ENCODE peak calls at places on chromosomes 16 and 17, in nine cellular contexts. One of them, this sample, is unnamed.

GRCh38 chr17:57864273-57864672 is 14.4 kb upstream of the MRPS23 start:
- DNase-seq in left ventricle myocardium inferior: no peak
- DNase-seq in CD4-positive, alpha-beta memory T cell: no peak
- DNase-seq in stomach: no peak
- DNase-seq in GM12878: no peak
- DNase-seq in CD8-positive, alpha-beta memory T cell: no peak
- DNase-seq in adipocyte: no peak
- DNase-seq in heart right ventricle: no peak
- DNase-seq in aorta: peak; percentile 48
- DNase-seq in this sample: peak; percentile 28

GRCh38 chr16:55494994-55495421 is 13.9 kb upstream of the LPCAT2 start:
- DNase-seq in aorta: no peak
- DNase-seq in CD8-positive, alpha-beta memory T cell: no peak
- DNase-seq in CD4-positive, alpha-beta memory T cell: no peak
- DNase-seq in heart right ventricle: no peak
- DNase-seq in adipocyte: peak; percentile 91
- DNase-seq in stomach: peak; percentile 51
- DNase-seq in left ventricle myocardium inferior: no peak
- DNase-seq in GM12878: no peak
- DNase-seq in this sample: peak; percentile 66

GRCh38 chr17:51769231-51769630 is 389.3 kb downstream of the CA10 start:
- DNase-seq in left ventricle myocardium inferior: no peak
- DNase-seq in aorta: no peak
- DNase-seq in CD4-positive, alpha-beta memory T cell: no peak
- DNase-seq in heart right ventricle: no peak
- DNase-seq in GM12878: no peak
- DNase-seq in stomach: no peak
- DNase-seq in CD8-positive, alpha-beta memory T cell: no peak
- DNase-seq in adipocyte: no peak
- DNase-seq in this sample: no peak

GRCh38 chr16:30488764-30489595 is 16.4 kb downstream of the ITGAL start:
- DNase-seq in heart right ventricle: no peak
- DNase-seq in CD4-positive, alpha-beta memory T cell: no peak
- DNase-seq in adipocyte: no peak
- DNase-seq in CD8-positive, alpha-beta memory T cell: no peak
- DNase-seq in aorta: no peak
- DNase-seq in GM12878: no peak
- DNase-seq in left ventricle myocardium inferior: no peak
- DNase-seq in stomach: no peak
- DNase-seq in this sample: peak; percentile 69

GRCh38 chr17:42609182-42609813 is at the start of the genes RETREG3 and TUBG1:
- DNase-seq in aorta: peak; percentile 100
- DNase-seq in GM12878: peak; percentile 98
- DNase-seq in heart right ventricle: peak; percentile 99
- DNase-seq in CD4-positive, alpha-beta memory T cell: peak; percentile 100
- DNase-seq in left ventricle myocardium inferior: peak; percentile 99
- DNase-seq in adipocyte: peak; percentile 100
- DNase-seq in CD8-positive, alpha-beta memory T cell: peak; percentile 100
- DNase-seq in stomach: peak; percentile 99
- DNase-seq in this sample: peak; percentile 100

GRCh38 chr16:10976663-10977062 is 32.3 kb downstream of the CLEC16A start:
- DNase-seq in CD4-positive, alpha-beta memory T cell: no peak
- DNase-seq in GM12878: no peak
- DNase-seq in left ventricle myocardium inferior: no peak
- DNase-seq in CD8-positive, alpha-beta memory T cell: no peak
- DNase-seq in adipocyte: no peak
- DNase-seq in stomach: no peak
- DNase-seq in heart right ventricle: no peak
- DNase-seq in aorta: no peak
- DNase-seq in this sample: no peak

GRCh38 chr16:35102780-35103403 is 1643.5 kb downstream of the TP53TG3F start:
- DNase-seq in CD8-positive, alpha-beta memory T cell: no peak
- DNase-seq in CD4-positive, alpha-beta memory T cell: no peak
- DNase-seq in adipocyte: no peak
- DNase-seq in GM12878: no peak
- DNase-seq in heart right ventricle: no peak
- DNase-seq in stomach: no peak
- DNase-seq in left ventricle myocardium inferior: no peak
- DNase-seq in aorta: no peak
- DNase-seq in this sample: no peak

GRCh38 chr17:75601057-75601987 is 13.7 kb downstream of the MYO15B start:
- DNase-seq in GM12878: no peak
- DNase-seq in heart right ventricle: peak; percentile 54
- DNase-seq in stomach: peak; percentile 74
- DNase-seq in CD8-positive, alpha-beta memory T cell: peak; percentile 35
- DNase-seq in aorta: no peak
- DNase-seq in adipocyte: peak; percentile 57
- DNase-seq in CD4-positive, alpha-beta memory T cell: peak; percentile 41
- DNase-seq in left ventricle myocardium inferior: peak; percentile 44
- DNase-seq in this sample: peak; percentile 95

GRCh38 chr17:38550661-38551060 is 55.1 kb downstream of the SRCIN1 start:
- DNase-seq in adipocyte: no peak
- DNase-seq in stomach: peak; percentile 74
- DNase-seq in heart right ventricle: peak; percentile 56
- DNase-seq in GM12878: no peak
- DNase-seq in CD8-positive, alpha-beta memory T cell: no peak
- DNase-seq in aorta: peak; percentile 89
- DNase-seq in CD4-positive, alpha-beta memory T cell: no peak
- DNase-seq in left ventricle myocardium inferior: peak; percentile 48
- DNase-seq in this sample: no peak

GRCh38 chr17:80477647-80478478 is 1.5 kb upstream of the NPTX1 start:
- DNase-seq in GM12878: no peak
- DNase-seq in heart right ventricle: no peak
- DNase-seq in CD8-positive, alpha-beta memory T cell: no peak
- DNase-seq in left ventricle myocardium inferior: no peak
- DNase-seq in stomach: no peak
- DNase-seq in aorta: no peak
- DNase-seq in adipocyte: peak; percentile 82
- DNase-seq in CD4-positive, alpha-beta memory T cell: no peak
- DNase-seq in this sample: peak; percentile 95

GRCh38 chr16:69402448-69402847 is 16.6 kb upstream of the TERF2 start:
- DNase-seq in stomach: no peak
- DNase-seq in aorta: no peak
- DNase-seq in adipocyte: no peak
- DNase-seq in CD4-positive, alpha-beta memory T cell: no peak
- DNase-seq in GM12878: no peak
- DNase-seq in heart right ventricle: no peak
- DNase-seq in left ventricle myocardium inferior: no peak
- DNase-seq in CD8-positive, alpha-beta memory T cell: no peak
- DNase-seq in this sample: no peak

GRCh38 chr16:79537584-79537983 is 63.0 kb downstream of the MAF start:
- DNase-seq in adipocyte: no peak
- DNase-seq in left ventricle myocardium inferior: no peak
- DNase-seq in aorta: no peak
- DNase-seq in CD8-positive, alpha-beta memory T cell: no peak
- DNase-seq in stomach: no peak
- DNase-seq in CD4-positive, alpha-beta memory T cell: no peak
- DNase-seq in heart right ventricle: no peak
- DNase-seq in GM12878: no peak
- DNase-seq in this sample: no peak

GRCh38 chr17:14784997-14785696 is 480.0 kb downstream of the PMP22 start:
- DNase-seq in adipocyte: no peak
- DNase-seq in CD8-positive, alpha-beta memory T cell: peak; percentile 7
- DNase-seq in left ventricle myocardium inferior: no peak
- DNase-seq in GM12878: no peak
- DNase-seq in stomach: no peak
- DNase-seq in aorta: no peak
- DNase-seq in heart right ventricle: no peak
- DNase-seq in CD4-positive, alpha-beta memory T cell: peak; percentile 25
- DNase-seq in this sample: no peak

GRCh38 chr16:899678-900060 is 71.1 kb downstream of the LMF1 start:
- DNase-seq in CD8-positive, alpha-beta memory T cell: no peak
- DNase-seq in CD4-positive, alpha-beta memory T cell: no peak
- DNase-seq in left ventricle myocardium inferior: no peak
- DNase-seq in stomach: no peak
- DNase-seq in heart right ventricle: peak; percentile 8
- DNase-seq in adipocyte: no peak
- DNase-seq in GM12878: no peak
- DNase-seq in aorta: no peak
- DNase-seq in this sample: no peak

GRCh38 chr17:27657620-27658019 is 26.6 kb downstream of the LGALS9 start:
- DNase-seq in heart right ventricle: no peak
- DNase-seq in CD8-positive, alpha-beta memory T cell: no peak
- DNase-seq in GM12878: no peak
- DNase-seq in aorta: peak; percentile 14
- DNase-seq in adipocyte: peak; percentile 26
- DNase-seq in stomach: no peak
- DNase-seq in left ventricle myocardium inferior: no peak
- DNase-seq in CD4-positive, alpha-beta memory T cell: no peak
- DNase-seq in this sample: no peak

GRCh38 chr17:10183931-10184930 is 14.2 kb downstream of the GAS7 start:
- DNase-seq in adipocyte: no peak
- DNase-seq in left ventricle myocardium inferior: no peak
- DNase-seq in CD8-positive, alpha-beta memory T cell: no peak
- DNase-seq in CD4-positive, alpha-beta memory T cell: no peak
- DNase-seq in heart right ventricle: no peak
- DNase-seq in aorta: peak; percentile 49
- DNase-seq in stomach: no peak
- DNase-seq in GM12878: no peak
- DNase-seq in this sample: peak; percentile 48

GRCh38 chr16:78642621-78643285 is 543.3 kb downstream of the WWOX start:
- DNase-seq in GM12878: no peak
- DNase-seq in CD4-positive, alpha-beta memory T cell: no peak
- DNase-seq in CD8-positive, alpha-beta memory T cell: no peak
- DNase-seq in stomach: no peak
- DNase-seq in left ventricle myocardium inferior: no peak
- DNase-seq in heart right ventricle: no peak
- DNase-seq in adipocyte: no peak
- DNase-seq in aorta: no peak
- DNase-seq in this sample: no peak

GRCh38 chr17:81895400-81895799 is 3.9 kb downstream of the ANAPC11 start:
- DNase-seq in stomach: no peak
- DNase-seq in left ventricle myocardium inferior: no peak
- DNase-seq in aorta: no peak
- DNase-seq in adipocyte: no peak
- DNase-seq in heart right ventricle: no peak
- DNase-seq in CD4-positive, alpha-beta memory T cell: no peak
- DNase-seq in GM12878: no peak
- DNase-seq in CD8-positive, alpha-beta memory T cell: no peak
- DNase-seq in this sample: no peak

GRCh38 chr17:19897108-19897854 is 29.5 kb upstream of the ULK2 start:
- DNase-seq in CD4-positive, alpha-beta memory T cell: no peak
- DNase-seq in left ventricle myocardium inferior: peak; percentile 53
- DNase-seq in CD8-positive, alpha-beta memory T cell: no peak
- DNase-seq in adipocyte: peak; percentile 7
- DNase-seq in stomach: peak; percentile 61
- DNase-seq in GM12878: no peak
- DNase-seq in aorta: no peak
- DNase-seq in heart right ventricle: peak; percentile 49
- DNase-seq in this sample: no peak

GRCh38 chr16:28092721-28093382 is 29.3 kb upstream of the GSG1L start:
- DNase-seq in aorta: peak; percentile 49
- DNase-seq in adipocyte: no peak
- DNase-seq in stomach: no peak
- DNase-seq in heart right ventricle: no peak
- DNase-seq in CD4-positive, alpha-beta memory T cell: no peak
- DNase-seq in GM12878: no peak
- DNase-seq in left ventricle myocardium inferior: no peak
- DNase-seq in CD8-positive, alpha-beta memory T cell: no peak
- DNase-seq in this sample: peak; percentile 80
- H3K4me3 ChIP-seq in aorta: no peak overlapping the region
- H3K4me3 ChIP-seq in adipocyte: no peak overlapping the region
- H3K4me3 ChIP-seq in stomach: no peak overlapping the region
- H3K4me3 ChIP-seq in heart right ventricle: no peak overlapping the region
- H3K4me3 ChIP-seq in CD4-positive, alpha-beta memory T cell: no peak overlapping the region
- H3K4me3 ChIP-seq in GM12878: no peak overlapping the region
- H3K4me3 ChIP-seq in left ventricle myocardium inferior: no peak overlapping the region
- H3K4me3 ChIP-seq in CD8-positive, alpha-beta memory T cell: no peak overlapping the region
- H3K4me3 ChIP-seq in this sample: no peak overlapping the region

GRCh38 chr17:46264456-46265198 is 30.3 kb upstream of the LRRC37A start:
- DNase-seq in CD4-positive, alpha-beta memory T cell: peak; percentile 63
- DNase-seq in heart right ventricle: no peak
- DNase-seq in adipocyte: peak; percentile 89
- DNase-seq in aorta: no peak
- DNase-seq in CD8-positive, alpha-beta memory T cell: peak; percentile 58
- DNase-seq in left ventricle myocardium inferior: no peak
- DNase-seq in stomach: no peak
- DNase-seq in GM12878: no peak
- DNase-seq in this sample: peak; percentile 22
- H3K27me3 ChIP-seq in CD4-positive, alpha-beta memory T cell: no peaks in the 10 kb centered on the region
- H3K27me3 ChIP-seq in heart right ventricle: no peaks in the 10 kb centered on the region
- H3K27me3 ChIP-seq in adipocyte: no peaks in the 10 kb centered on the region
- H3K27me3 ChIP-seq in aorta: no peaks in the 10 kb centered on the region
- H3K27me3 ChIP-seq in CD8-positive, alpha-beta memory T cell: no peaks in the 10 kb centered on the region
- H3K27me3 ChIP-seq in left ventricle myocardium inferior: no peaks in the 10 kb centered on the region
- H3K27me3 ChIP-seq in stomach: no peaks in the 10 kb centered on the region
- H3K27me3 ChIP-seq in GM12878: no peaks in the 10 kb centered on the region
- H3K27me3 ChIP-seq in this sample: peaks cover 33% of the 10 kb centered on the region

GRCh38 chr17:31967643-31968042 is 30.8 kb downstream of the SUZ12 start:
- DNase-seq in CD8-positive, alpha-beta memory T cell: no peak
- DNase-seq in left ventricle myocardium inferior: no peak
- DNase-seq in CD4-positive, alpha-beta memory T cell: no peak
- DNase-seq in stomach: no peak
- DNase-seq in adipocyte: no peak
- DNase-seq in heart right ventricle: no peak
- DNase-seq in GM12878: no peak
- DNase-seq in aorta: no peak
- DNase-seq in this sample: no peak
- H3K36me3 ChIP-seq in CD8-positive, alpha-beta memory T cell: no peaks in the 10 kb centered on the region
- H3K36me3 ChIP-seq in left ventricle myocardium inferior: peaks cover 56% of the 10 kb centered on the region
- H3K36me3 ChIP-seq in CD4-positive, alpha-beta memory T cell: no peaks in the 10 kb centered on the region
- H3K36me3 ChIP-seq in stomach: peaks cover 70% of the 10 kb centered on the region
- H3K36me3 ChIP-seq in adipocyte: peaks cover 26% of the 10 kb centered on the region
- H3K36me3 ChIP-seq in heart right ventricle: peaks cover 11% of the 10 kb centered on the region
- H3K36me3 ChIP-seq in GM12878: peaks cover 9% of the 10 kb centered on the region
- H3K36me3 ChIP-seq in aorta: no peaks in the 10 kb centered on the region
- H3K36me3 ChIP-seq in this sample: peaks cover 7% of the 10 kb centered on the region

GRCh38 chr16:49483251-49483650 is 109.6 kb downstream of the C16orf78 start:
- DNase-seq in adipocyte: no peak
- DNase-seq in CD8-positive, alpha-beta memory T cell: no peak
- DNase-seq in left ventricle myocardium inferior: no peak
- DNase-seq in stomach: no peak
- DNase-seq in CD4-positive, alpha-beta memory T cell: no peak
- DNase-seq in GM12878: no peak
- DNase-seq in aorta: no peak
- DNase-seq in heart right ventricle: no peak
- DNase-seq in this sample: no peak

GRCh38 chr16:49482690-49483089 is 109.1 kb downstream of the C16orf78 start:
- DNase-seq in adipocyte: no peak
- DNase-seq in aorta: no peak
- DNase-seq in CD4-positive, alpha-beta memory T cell: no peak
- DNase-seq in left ventricle myocardium inferior: no peak
- DNase-seq in GM12878: no peak
- DNase-seq in CD8-positive, alpha-beta memory T cell: no peak
- DNase-seq in heart right ventricle: no peak
- DNase-seq in stomach: no peak
- DNase-seq in this sample: no peak

GRCh38 chr16:49484454-49484853 is 110.8 kb downstream of the C16orf78 start:
- DNase-seq in CD4-positive, alpha-beta memory T cell: no peak
- DNase-seq in stomach: peak; percentile 56
- DNase-seq in CD8-positive, alpha-beta memory T cell: no peak
- DNase-seq in adipocyte: peak; percentile 42
- DNase-seq in left ventricle myocardium inferior: peak; percentile 76
- DNase-seq in aorta: peak; percentile 88
- DNase-seq in GM12878: no peak
- DNase-seq in heart right ventricle: peak; percentile 81
- DNase-seq in this sample: peak; percentile 99

GRCh38 chr16:49484936-49485335 is 111.3 kb downstream of the C16orf78 start:
- DNase-seq in stomach: no peak
- DNase-seq in GM12878: no peak
- DNase-seq in left ventricle myocardium inferior: no peak
- DNase-seq in CD8-positive, alpha-beta memory T cell: no peak
- DNase-seq in heart right ventricle: no peak
- DNase-seq in CD4-positive, alpha-beta memory T cell: no peak
- DNase-seq in adipocyte: no peak
- DNase-seq in aorta: no peak
- DNase-seq in this sample: no peak

GRCh38 chr16:49483651-49484451 is 110.2 kb downstream of the C16orf78 start:
- DNase-seq in stomach: no peak
- DNase-seq in left ventricle myocardium inferior: no peak
- DNase-seq in CD8-positive, alpha-beta memory T cell: no peak
- DNase-seq in aorta: no peak
- DNase-seq in heart right ventricle: no peak
- DNase-seq in adipocyte: no peak
- DNase-seq in CD4-positive, alpha-beta memory T cell: no peak
- DNase-seq in GM12878: no peak
- DNase-seq in this sample: no peak
- H3K4me3 ChIP-seq in stomach: peak overlapping the region; percentile 27
- H3K4me3 ChIP-seq in left ventricle myocardium inferior: peak overlapping the region; percentile 50
- H3K4me3 ChIP-seq in CD8-positive, alpha-beta memory T cell: no peak overlapping the region
- H3K4me3 ChIP-seq in aorta: no peak overlapping the region
- H3K4me3 ChIP-seq in heart right ventricle: peak overlapping the region; percentile 21
- H3K4me3 ChIP-seq in adipocyte: peak overlapping the region; percentile 62
- H3K4me3 ChIP-seq in CD4-positive, alpha-beta memory T cell: no peak overlapping the region
- H3K4me3 ChIP-seq in GM12878: no peak overlapping the region
- H3K4me3 ChIP-seq in this sample: no peak overlapping the region